ENCODE peak calls at places on chromosomes 4 and X, in eight cellular contexts. Y, C, T, L, R, E, J and B are unnamed samples. For H3K4me1, the result is how much of the 10 kb centered on the place peaks cover.

GRCh38 chrX:40012039-40012799 is 85.5 kb downstream of the BCOR start:
- DNase-seq in L (peak), J (peak), C (peak), Y (peak), T (no peak), E (peak), R (no peak), B (peak)

GRCh38 chr4:180261346-180261745 is 1981.9 kb upstream of the TENM3 start:
- DNase-seq in J (no peak), T (no peak), Y (no peak), E (no peak), C (no peak), L (no peak), R (no peak), B (no peak)

GRCh38 chr4:147855670-147856069 is 123.8 kb downstream of the ARHGAP10 start:
- DNase-seq in R (no peak), Y (no peak), C (no peak), L (no peak), E (no peak), J (no peak), T (no peak), B (no peak)

GRCh38 chrX:119685225-119686066 is 7.5 kb downstream of the SEPTIN6 start:
- DNase-seq in J (no peak), C (no peak), E (peak), Y (no peak), R (no peak), T (no peak), L (peak), B (no peak)

GRCh38 chr4:5165419-5166369 is 114.4 kb downstream of the STK32B start:
- DNase-seq in R (peak), E (no peak), L (no peak), Y (peak), C (no peak), J (no peak), T (no peak), B (no peak)

GRCh38 chr4:159242427-159242826 is 139.5 kb downstream of the RAPGEF2 start:
- DNase-seq in J (no peak), C (no peak), R (no peak), T (no peak), L (no peak), E (no peak), Y (no peak), B (no peak)

GRCh38 chrX:116379854-116380253 is 56.6 kb upstream of the SLC6A14 start:
- DNase-seq in T (no peak), Y (peak), C (no peak), E (no peak), L (peak), J (no peak), R (no peak), B (no peak)

GRCh38 chr4:177283167-177283566 is 26.5 kb upstream of the NEIL3 start:
- DNase-seq in Y (peak), J (no peak), C (no peak), R (no peak), L (no peak), E (no peak), T (no peak), B (no peak)

GRCh38 chr4:10721616-10722015 is 37.0 kb upstream of the CLNK start:
- DNase-seq in Y (no peak), C (no peak), T (no peak), L (no peak), R (no peak), E (no peak), J (no peak), B (no peak)

GRCh38 chr4:20251061-20251795 is 477 bp upstream of the SLIT2 start:
- DNase-seq in J (no peak), Y (peak), E (no peak), T (no peak), R (no peak), L (no peak), C (no peak), B (no peak)

GRCh38 chr4:117771647-117772337 is 262.5 kb upstream of the NDST3 start:
- DNase-seq in R (no peak), E (no peak), J (no peak), T (no peak), L (no peak), C (no peak), Y (no peak), B (no peak)

GRCh38 chr4:74370912-74371311 is 6.0 kb downstream of the EREG start:
- DNase-seq in E (no peak), L (no peak), R (no peak), T (no peak), J (no peak), C (no peak), Y (peak), B (peak)

GRCh38 chr4:5037553-5038551 is 13.4 kb upstream of the STK32B start:
- DNase-seq in L (no peak), C (no peak), J (no peak), T (no peak), E (no peak), R (no peak), Y (peak), B (peak)

GRCh38 chr4:7009591-7009990 is 33.6 kb upstream of the TADA2B start:
- DNase-seq in Y (no peak), E (no peak), C (no peak), J (no peak), T (no peak), L (no peak), R (no peak), B (no peak)

GRCh38 chr4:55030606-55031005 is 94.8 kb downstream of the KDR start:
- DNase-seq in E (no peak), C (no peak), R (no peak), T (no peak), Y (no peak), L (no peak), J (no peak), B (no peak)

GRCh38 chrX:119468930-119469635 is 839 bp downstream of the SLC25A5 start:
- DNase-seq in C (peak), J (peak), R (peak), E (peak), Y (peak), T (peak), L (peak), B (peak)

GRCh38 chr4:126533176-126533575 is 1099.6 kb upstream of the INTU start:
- DNase-seq in C (no peak), T (no peak), Y (peak), E (no peak), J (no peak), L (no peak), R (no peak), B (no peak)

GRCh38 chr4:175504316-175504715 is 307.7 kb downstream of the GPM6A start:
- DNase-seq in E (no peak), R (no peak), T (no peak), L (no peak), J (no peak), C (no peak), Y (peak), B (no peak)

DNA sequence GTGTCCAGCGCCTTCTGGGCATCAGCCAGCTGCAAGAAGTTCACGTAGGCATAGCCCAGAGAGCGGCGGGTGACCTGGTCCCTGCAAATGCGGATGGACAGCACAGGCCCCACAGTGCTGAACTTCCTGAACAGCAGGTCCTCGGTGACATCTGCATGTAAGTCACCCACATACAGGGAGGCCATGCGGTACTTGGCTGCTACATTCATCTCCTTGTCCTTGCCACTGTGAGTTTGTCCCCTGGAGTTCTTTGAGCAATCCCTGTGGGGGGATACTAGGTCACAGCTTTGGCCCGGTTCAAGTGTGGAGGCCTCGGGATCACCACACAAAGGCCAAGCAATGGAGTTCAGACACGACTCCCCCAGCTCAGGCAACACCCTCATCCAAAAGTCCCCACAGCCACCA is 776 bp downstream of the PABPC4L start:
- DNase-seq in L (no peak), T (no peak), J (no peak), C (no peak), E (peak), R (no peak), Y (no peak), B (no peak)
- TF ChIP-seq POLR2A in L (no peak), T (no peak), J (no peak), C (no peak), E (no peak), R (no peak), Y (no peak), B (no peak)

GRCh38 chr4:94758141-94758699 is 465 bp downstream of the BMPR1B start:
- DNase-seq in C (peak), R (no peak), J (no peak), T (peak), Y (no peak), E (peak), L (no peak), B (peak)

GRCh38 chr4:94762326-94762725 is 4.6 kb downstream of the BMPR1B start:
- DNase-seq in E (no peak), Y (no peak), C (no peak), T (no peak), L (no peak), R (no peak), J (no peak), B (no peak)

GRCh38 chr4:94757192-94758140 is at the start of gene BMPR1B:
- DNase-seq in C (no peak), J (no peak), R (no peak), Y (peak), E (no peak), T (no peak), L (no peak), B (no peak)

GRCh38 chr4:94758700-94759399 is 1.1 kb downstream of the BMPR1B start:
- DNase-seq in Y (no peak), L (no peak), T (no peak), C (no peak), R (no peak), E (no peak), J (no peak), B (no peak)

DNA sequence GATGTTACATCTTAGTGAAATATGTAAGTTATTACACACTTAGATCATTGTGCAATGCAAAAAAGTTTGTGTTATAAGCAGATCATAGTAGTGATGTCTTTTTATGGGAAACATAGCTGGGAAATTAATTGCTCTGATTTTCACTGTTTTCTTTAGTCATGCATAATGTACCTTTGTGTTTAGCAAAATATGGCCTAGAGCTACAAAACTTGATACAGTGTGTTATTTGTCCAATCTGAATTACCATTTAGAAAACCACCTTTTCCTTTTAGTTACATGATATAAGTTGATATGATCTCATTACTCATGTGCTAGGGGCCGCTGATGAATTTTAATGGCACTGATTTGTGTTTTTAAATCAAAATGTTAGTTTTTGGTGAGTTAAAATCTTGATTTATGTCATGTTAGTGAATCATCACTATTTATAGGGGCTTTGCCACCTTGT is 2.0 kb downstream of the BMPR1B start:
- DNase-seq in T (no peak), J (no peak), C (no peak), Y (no peak), R (no peak), E (no peak), L (no peak), B (no peak)
- H3K4me3 ChIP-seq in T (peak), J (no peak), C (no peak), Y (no peak), R (peak), E (no peak), L (no peak), B (no peak)

DNA sequence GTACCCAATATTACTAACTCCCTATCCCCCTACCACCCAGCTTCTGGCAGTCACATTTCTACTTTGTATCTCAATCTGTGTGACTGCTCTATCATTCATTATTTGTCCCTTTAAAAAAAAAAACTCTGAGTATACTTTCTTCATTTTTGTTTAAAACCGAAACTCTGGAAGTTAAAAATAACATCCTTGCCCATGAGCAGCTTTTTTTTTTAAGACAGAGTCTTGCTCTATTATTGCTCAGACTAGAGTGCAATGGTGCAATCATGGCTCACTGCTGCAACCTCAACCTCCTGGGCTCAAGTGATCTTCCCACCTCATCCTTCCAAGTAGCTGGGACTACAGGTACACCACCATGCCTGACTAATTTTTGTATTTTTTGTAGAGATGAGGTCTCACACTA is 15.8 kb downstream of the UBE2K start:
- DNase-seq in J (no peak), Y (peak), R (no peak), C (no peak), T (no peak), L (no peak), E (no peak), B (no peak)
- H3K4me1 ChIP-seq in J (under half), Y (under half), R (half or more), C (under half), T (half or more), L (under half), E (under half), B (under half)

DNA sequence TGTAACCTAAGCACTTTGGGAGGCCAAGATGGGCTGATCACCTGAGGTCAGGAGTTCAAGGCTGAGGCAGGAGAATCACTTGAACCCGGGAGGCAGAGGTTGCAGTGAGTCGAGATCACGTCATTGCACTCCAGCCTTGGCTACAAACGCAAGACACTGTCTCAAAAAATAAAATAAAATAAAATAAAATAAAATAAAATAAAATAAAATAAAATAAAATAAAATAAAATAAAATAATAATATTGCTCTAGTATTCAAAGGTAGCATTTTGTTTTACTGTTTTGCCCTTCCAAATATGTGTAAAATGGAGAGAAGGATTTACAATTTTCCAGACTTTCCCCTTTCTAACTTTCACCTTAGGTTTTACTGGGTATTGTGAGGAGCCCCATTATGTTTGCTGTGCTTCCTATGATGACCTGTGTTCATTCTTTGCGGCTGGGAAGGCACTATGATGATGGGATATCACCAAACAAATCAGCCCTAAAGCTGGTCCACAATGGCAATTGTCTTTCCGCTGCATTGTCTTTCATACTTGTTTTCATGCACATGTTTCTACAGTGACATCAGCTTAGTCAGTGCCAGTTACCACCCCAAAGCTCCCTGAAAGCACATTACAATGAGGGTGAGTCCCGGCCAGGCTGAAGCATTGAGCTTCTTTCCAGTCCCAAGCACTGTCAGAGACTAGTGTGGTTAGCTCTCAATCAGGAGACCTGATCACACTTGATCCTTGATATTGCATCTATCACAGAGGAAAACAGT is 50.8 kb downstream of the DTHD1 start:
- DNase-seq in R (no peak), J (no peak), Y (no peak), C (no peak), E (no peak), T (no peak), L (no peak), B (no peak)
- TF ChIP-seq POLR2A in R (no peak), J (no peak), Y (no peak), C (no peak), E (no peak), T (no peak), L (no peak), B (no peak)

GRCh38 chr4:112312610-112313239 is 15.6 kb downstream of the ALPK1 start:
- DNase-seq in T (no peak), Y (no peak), C (no peak), L (no peak), E (no peak), J (no peak), R (no peak), B (no peak)
- H3K4me3 ChIP-seq in T (no peak), Y (no peak), C (no peak), L (no peak), E (no peak), J (no peak), R (no peak), B (no peak)

DNA sequence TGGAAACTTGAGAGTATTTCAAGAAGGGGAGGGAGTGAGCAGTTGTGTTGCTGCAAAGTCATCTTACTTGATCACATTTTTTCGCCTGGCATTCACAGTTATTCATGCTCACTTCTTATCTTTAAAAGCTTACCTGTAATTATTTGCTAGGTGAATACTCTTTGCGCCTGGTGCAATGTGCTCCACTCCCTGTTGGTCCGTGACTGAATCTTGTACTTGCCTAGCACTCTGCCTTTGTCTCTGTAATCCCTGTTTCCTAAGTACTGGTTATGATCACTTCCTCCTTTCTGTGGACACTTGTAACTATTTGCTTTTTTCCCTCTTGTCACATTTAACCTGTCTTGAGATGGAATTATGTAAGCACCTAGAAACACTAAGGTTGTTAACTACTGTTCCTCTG is 5.8 kb downstream of the BMP2K start:
- DNase-seq in L (no peak), T (no peak), E (no peak), Y (no peak), C (no peak), R (no peak), J (no peak), B (no peak)
- H3K4me1 ChIP-seq in L (under half), T (half or more), E (under half), Y (under half), C (under half), R (half or more), J (under half), B (under half)

GRCh38 chr4:112282860-112283667 is 2.6 kb downstream of the TIFA start:
- DNase-seq in J (no peak), L (no peak), Y (no peak), T (no peak), C (no peak), R (no peak), E (no peak), B (no peak)

GRCh38 chr4:112287258-112287873 is 1.7 kb upstream of the TIFA start:
- DNase-seq in R (no peak), E (no peak), T (no peak), C (no peak), J (no peak), L (no peak), Y (no peak), B (peak)

GRCh38 chr4:112288455-112288854 is 2.8 kb upstream of the TIFA start:
- DNase-seq in E (no peak), T (no peak), C (no peak), Y (no peak), L (no peak), J (no peak), R (no peak), B (no peak)

GRCh38 chr4:112284166-112284565 is 1.5 kb downstream of the TIFA start:
- DNase-seq in C (no peak), J (no peak), L (no peak), R (no peak), E (no peak), Y (peak), T (no peak), B (no peak)

GRCh38 chr4:112284662-112285411 is 867 bp downstream of the TIFA start:
- DNase-seq in R (no peak), J (no peak), L (no peak), C (no peak), Y (peak), T (no peak), E (no peak), B (peak)
- TF ChIP-seq POLR2A in R (no peak), J (no peak), L (no peak), C (no peak), Y (no peak), T (no peak), E (no peak), B (no peak)

GRCh38 chr4:121960801-121961200 is 8.9 kb upstream of the TRPC3 start:
- DNase-seq in L (no peak), Y (no peak), C (no peak), J (no peak), T (no peak), E (no peak), R (no peak), B (no peak)
- H3K4me3 ChIP-seq in L (no peak), Y (no peak), C (no peak), J (no peak), T (no peak), E (no peak), R (no peak), B (no peak)

GRCh38 chrX:48694776-48695523 is 1.6 kb upstream of the SUV39H1 start:
- DNase-seq in J (no peak), T (no peak), Y (no peak), R (no peak), E (no peak), C (no peak), L (no peak), B (no peak)

GRCh38 chrX:48697182-48697727 is 721 bp downstream of the SUV39H1 start:
- DNase-seq in Y (no peak), T (no peak), R (no peak), C (no peak), L (no peak), J (no peak), E (no peak), B (no peak)

GRCh38 chrX:48695524-48695875 is 1.0 kb upstream of the SUV39H1 start:
- DNase-seq in R (no peak), C (no peak), J (no peak), Y (peak), E (no peak), L (no peak), T (no peak), B (no peak)

GRCh38 chrX:48695925-48696300 is 621 bp upstream of the SUV39H1 start:
- DNase-seq in E (no peak), T (no peak), R (no peak), Y (no peak), J (no peak), C (no peak), L (no peak), B (no peak)

DNA sequence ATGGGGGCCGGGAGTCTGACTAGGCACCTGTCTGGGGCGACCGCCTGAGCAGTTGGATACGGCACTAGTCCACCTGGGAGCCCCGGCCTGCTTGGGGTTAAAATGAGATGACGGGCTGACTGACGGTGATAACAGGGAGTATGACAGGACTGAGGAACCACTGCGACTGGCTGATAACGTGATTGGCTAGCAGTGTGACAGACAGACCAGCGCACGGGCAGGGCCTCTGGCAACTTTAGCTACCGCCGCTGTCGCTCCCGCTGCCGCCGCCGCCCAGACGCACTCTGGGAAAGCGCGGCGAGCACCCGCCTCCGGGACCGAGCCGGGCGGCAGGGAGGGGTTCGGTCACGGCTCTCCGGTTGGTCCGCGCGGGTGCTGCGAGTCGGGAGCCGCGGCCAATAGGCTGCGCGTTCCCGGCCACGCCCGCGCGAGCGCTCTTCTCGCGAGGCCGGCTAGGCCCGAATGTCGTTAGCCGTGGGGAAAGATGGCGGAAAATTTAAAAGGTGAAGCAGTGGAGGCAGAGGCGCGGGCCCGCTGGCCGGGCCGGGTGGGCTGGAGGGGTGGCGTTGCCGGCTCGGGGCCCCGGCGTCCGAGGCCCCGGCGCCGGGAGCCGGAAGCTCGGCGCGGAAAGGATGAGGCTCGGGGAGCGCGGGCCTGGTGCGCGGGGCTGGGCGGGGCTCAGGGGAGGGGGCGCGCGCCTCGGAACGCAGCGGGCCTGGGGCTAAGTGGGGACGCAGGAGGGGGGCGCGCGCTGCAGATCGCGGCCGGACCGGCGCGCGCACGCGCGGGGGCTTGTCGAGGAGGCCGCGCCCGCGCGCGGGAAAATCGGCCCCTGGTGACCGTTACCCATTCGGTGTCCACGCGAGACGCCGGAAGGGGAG is at the start of gene SUV39H1:
- DNase-seq in Y (peak), L (peak), R (peak), J (peak), E (peak), T (peak), C (peak), B (peak)
- H3K4me1 ChIP-seq in Y (under half), L (under half), R (under half), J (under half), E (under half), T (under half), C (under half), B (under half)